ENCODE peak calls at places on chromosomes 2 and 18, in nine cellular contexts. D, P, K, X, F, T, J, Y and Q are unnamed samples.
A peak's percentile ranks its signal among the peaks of the same experiment; 100 is the strongest.

GRCh38 chr18:8889479-8889878 is 184.1 kb downstream of the MTCL1 start:
- DNase-seq in F (no peak), Y (no peak), J (no peak), X (no peak), P (peak; percentile 44), T (no peak), D (no peak), K (no peak), Q (no peak)

GRCh38 chr2:98461650-98462049 is 17.0 kb downstream of the INPP4A start:
- DNase-seq in K (no peak), T (no peak), D (no peak), F (peak; percentile 24), P (no peak), X (no peak), J (no peak), Y (no peak), Q (no peak)

GRCh38 chr18:27808678-27809077 is 368.3 kb downstream of the CDH2 start:
- DNase-seq in T (no peak), X (no peak), F (no peak), J (peak; percentile 15), Y (no peak), K (no peak), D (no peak), P (no peak), Q (no peak)

GRCh38 chr2:1707771-1708351 is 36.5 kb downstream of the PXDN start:
- DNase-seq in F (peak; percentile 62), T (peak; percentile 60), J (peak; percentile 75), D (peak; percentile 35), Y (peak; percentile 62), X (no peak), K (no peak), P (peak; percentile 75), Q (peak; percentile 79)

GRCh38 chr2:166193446-166193845 is 65.6 kb upstream of the SCN1A start:
- DNase-seq in X (no peak), J (no peak), P (no peak), F (no peak), K (no peak), D (no peak), Y (no peak), T (no peak), Q (no peak)

GRCh38 chr2:179764710-179765109 is 96.7 kb downstream of the ZNF385B start:
- DNase-seq in J (no peak), X (no peak), F (no peak), P (no peak), D (no peak), Y (no peak), K (no peak), T (no peak), Q (no peak)

GRCh38 chr18:14974576-14974975 is 226.6 kb downstream of the ANKRD30B start:
- DNase-seq in P (no peak), J (no peak), F (no peak), X (peak; percentile 59), Y (no peak), T (no peak), K (no peak), D (no peak), Q (no peak)

GRCh38 chr2:183242937-183243336 is 118.7 kb downstream of the NUP35 start:
- DNase-seq in F (no peak), Y (peak; percentile 76), X (no peak), P (no peak), K (no peak), J (no peak), D (no peak), T (no peak), Q (no peak)

GRCh38 chr18:68984342-68984741 is 186.5 kb downstream of the CCDC102B start:
- DNase-seq in Y (no peak), J (no peak), T (no peak), D (no peak), X (no peak), K (no peak), F (no peak), P (no peak), Q (no peak)

GRCh38 chr2:117952237-117952636 is 61.6 kb downstream of the CCDC93 start:
- DNase-seq in X (no peak), K (no peak), D (no peak), P (no peak), J (no peak), Y (no peak), F (no peak), T (no peak), Q (no peak)

GRCh38 chr2:210225461-210225798 is 183 bp upstream of the ACADL start:
- DNase-seq in D (no peak), Y (no peak), F (no peak), J (no peak), K (no peak), T (no peak), X (no peak), P (no peak), Q (no peak)

GRCh38 chr18:2853926-2854664 is 7.3 kb downstream of the EMILIN2 start:
- DNase-seq in T (no peak), P (no peak), K (no peak), J (peak; percentile 32), X (no peak), F (no peak), D (no peak), Y (no peak), Q (no peak)

GRCh38 chr2:39015424-39015823 is 105.4 kb downstream of the SOS1 start:
- DNase-seq in D (no peak), Y (no peak), X (no peak), T (no peak), F (no peak), J (no peak), K (no peak), P (no peak), Q (no peak)

GRCh38 chr2:191688934-191689695 is 11.2 kb downstream of the NABP1 start:
- DNase-seq in F (no peak), X (peak; percentile 70), P (peak; percentile 76), J (no peak), D (no peak), Y (no peak), K (no peak), T (no peak), Q (no peak)

GRCh38 chr2:102444233-102444632 is 21.3 kb downstream of the IL18RAP start:
- DNase-seq in K (no peak), F (no peak), P (no peak), J (no peak), T (no peak), X (no peak), Y (no peak), D (no peak), Q (no peak)

GRCh38 chr2:6995406-6996117 is 78.3 kb downstream of the RNF144A start:
- DNase-seq in F (no peak), J (no peak), K (no peak), D (no peak), Y (no peak), X (no peak), T (no peak), P (no peak), Q (no peak)

GRCh38 chr2:235026137-235026536 is 74.3 kb downstream of the SH3BP4 start:
- DNase-seq in X (peak; percentile 35), P (peak; percentile 47), T (no peak), Y (no peak), J (no peak), F (no peak), D (no peak), K (no peak), Q (no peak)

GRCh38 chr2:162022290-162022945 is 51.6 kb downstream of the DPP4 start:
- DNase-seq in X (peak; percentile 35), K (no peak), F (no peak), J (no peak), D (no peak), T (no peak), Y (no peak), P (peak; percentile 11), Q (no peak)

GRCh38 chr2:168592181-168592831 is 136.2 kb downstream of the CERS6 start:
- DNase-seq in J (no peak), F (no peak), K (no peak), T (no peak), D (no peak), P (no peak), X (no peak), Y (no peak), Q (no peak)

GRCh38 chr2:64862001-64862397 is 127.2 kb upstream of the SLC1A4 start:
- DNase-seq in X (no peak), Y (no peak), T (no peak), F (no peak), K (no peak), P (no peak), J (no peak), D (no peak), Q (no peak)

GRCh38 chr2:102229141-102229764 is 42.4 kb downstream of the IL1RL2 start:
- DNase-seq in F (no peak), J (no peak), Y (no peak), T (no peak), X (no peak), D (no peak), K (no peak), P (no peak), Q (no peak)

GRCh38 chr2:44246436-44246835 is 28.8 kb upstream of the SLC3A1 start:
- DNase-seq in J (no peak), T (no peak), P (no peak), X (no peak), F (no peak), D (no peak), Y (no peak), K (no peak), Q (no peak)

GRCh38 chr18:22432672-22433137 is 15.0 kb upstream of the CTAGE1 start:
- DNase-seq in D (no peak), F (peak; percentile 81), K (no peak), X (no peak), Y (no peak), J (peak; percentile 20), T (peak; percentile 38), P (peak; percentile 84), Q (peak; percentile 80)

GRCh38 chr2:40130251-40130994 is 321.5 kb downstream of the SLC8A1 start:
- DNase-seq in P (peak; percentile 10), T (no peak), J (no peak), F (no peak), K (no peak), X (no peak), Y (no peak), D (peak; percentile 15), Q (peak; percentile 61)

GRCh38 chr2:217906787-217907186 is 96.0 kb downstream of the TNS1 start:
- DNase-seq in P (no peak), J (no peak), K (no peak), Y (no peak), T (no peak), X (no peak), F (peak; percentile 62), D (no peak), Q (peak; percentile 69)

GRCh38 chr18:3660719-3661118 is 210.7 kb downstream of the TGIF1 start:
- DNase-seq in K (no peak), T (no peak), X (no peak), Y (no peak), F (no peak), P (no peak), J (peak; percentile 71), D (no peak), Q (no peak)